ENCODE peak calls at places on chromosome 1, in ten cellular contexts. One of them, this sample, is unnamed.

GRCh38 chr1:226656201-226656600 is 82.9 kb downstream of the ITPKB start:
- DNase-seq in astrocyte of the spinal cord: no peak
- DNase-seq in stimulated activated CD4-positive, alpha-beta T cell treated with anti-CD3 and anti-CD28 coated beads, Interleukin-1b, Interleukin-23, amount 100 ng/mL, for 24 hours: no peak
- DNase-seq in NCI-H1436: no peak
- DNase-seq in DMS153: peak
- DNase-seq in aorta: peak
- DNase-seq in caudate nucleus: no peak
- DNase-seq in WTC11: no peak
- DNase-seq in glutamatergic neuron: peak
- DNase-seq in astrocyte: no peak
- DNase-seq in this sample: peak

GRCh38 chr1:163875927-163876320 is 554.2 kb downstream of the NUF2 start:
- DNase-seq in glutamatergic neuron: no peak
- DNase-seq in stimulated activated CD4-positive, alpha-beta T cell treated with anti-CD3 and anti-CD28 coated beads, Interleukin-1b, Interleukin-23, amount 100 ng/mL, for 24 hours: no peak
- DNase-seq in astrocyte of the spinal cord: no peak
- DNase-seq in NCI-H1436: no peak
- DNase-seq in WTC11: no peak
- DNase-seq in DMS153: peak
- DNase-seq in aorta: no peak
- DNase-seq in caudate nucleus: no peak
- DNase-seq in astrocyte: peak
- DNase-seq in this sample: no peak

GRCh38 chr1:32249831-32250525 is 1.1 kb upstream of the LCK start:
- DNase-seq in caudate nucleus: no peak
- DNase-seq in astrocyte of the spinal cord: no peak
- DNase-seq in aorta: no peak
- DNase-seq in WTC11: no peak
- DNase-seq in glutamatergic neuron: no peak
- DNase-seq in astrocyte: no peak
- DNase-seq in stimulated activated CD4-positive, alpha-beta T cell treated with anti-CD3 and anti-CD28 coated beads, Interleukin-1b, Interleukin-23, amount 100 ng/mL, for 24 hours: no peak
- DNase-seq in DMS153: no peak
- DNase-seq in NCI-H1436: peak
- DNase-seq in this sample: no peak

GRCh38 chr1:24705260-24706073 is 39.8 kb upstream of the CLIC4 start:
- DNase-seq in astrocyte: peak
- DNase-seq in NCI-H1436: peak
- DNase-seq in stimulated activated CD4-positive, alpha-beta T cell treated with anti-CD3 and anti-CD28 coated beads, Interleukin-1b, Interleukin-23, amount 100 ng/mL, for 24 hours: no peak
- DNase-seq in aorta: peak
- DNase-seq in astrocyte of the spinal cord: peak
- DNase-seq in DMS153: peak
- DNase-seq in caudate nucleus: peak
- DNase-seq in WTC11: peak
- DNase-seq in glutamatergic neuron: peak
- DNase-seq in this sample: peak

GRCh38 chr1:164756741-164757140 is 197.8 kb downstream of the PBX1 start:
- DNase-seq in astrocyte of the spinal cord: no peak
- DNase-seq in stimulated activated CD4-positive, alpha-beta T cell treated with anti-CD3 and anti-CD28 coated beads, Interleukin-1b, Interleukin-23, amount 100 ng/mL, for 24 hours: no peak
- DNase-seq in caudate nucleus: no peak
- DNase-seq in WTC11: no peak
- DNase-seq in NCI-H1436: no peak
- DNase-seq in astrocyte: no peak
- DNase-seq in DMS153: no peak
- DNase-seq in aorta: no peak
- DNase-seq in glutamatergic neuron: no peak
- DNase-seq in this sample: no peak

GRCh38 chr1:92975551-92976232 is 14.4 kb upstream of the DIPK1A start:
- DNase-seq in astrocyte: no peak
- DNase-seq in NCI-H1436: no peak
- DNase-seq in glutamatergic neuron: no peak
- DNase-seq in astrocyte of the spinal cord: no peak
- DNase-seq in WTC11: no peak
- DNase-seq in stimulated activated CD4-positive, alpha-beta T cell treated with anti-CD3 and anti-CD28 coated beads, Interleukin-1b, Interleukin-23, amount 100 ng/mL, for 24 hours: no peak
- DNase-seq in aorta: peak
- DNase-seq in caudate nucleus: no peak
- DNase-seq in DMS153: no peak
- DNase-seq in this sample: no peak

GRCh38 chr1:206513312-206514111 is 6.2 kb downstream of the RASSF5 start:
- DNase-seq in astrocyte of the spinal cord: peak
- DNase-seq in aorta: peak
- DNase-seq in DMS153: no peak
- DNase-seq in glutamatergic neuron: no peak
- DNase-seq in astrocyte: peak
- DNase-seq in WTC11: no peak
- DNase-seq in NCI-H1436: no peak
- DNase-seq in caudate nucleus: no peak
- DNase-seq in stimulated activated CD4-positive, alpha-beta T cell treated with anti-CD3 and anti-CD28 coated beads, Interleukin-1b, Interleukin-23, amount 100 ng/mL, for 24 hours: no peak
- DNase-seq in this sample: no peak

GRCh38 chr1:186208405-186209129 is 166.5 kb downstream of the TPR start:
- DNase-seq in glutamatergic neuron: no peak
- DNase-seq in NCI-H1436: no peak
- DNase-seq in astrocyte: no peak
- DNase-seq in DMS153: no peak
- DNase-seq in stimulated activated CD4-positive, alpha-beta T cell treated with anti-CD3 and anti-CD28 coated beads, Interleukin-1b, Interleukin-23, amount 100 ng/mL, for 24 hours: no peak
- DNase-seq in astrocyte of the spinal cord: peak
- DNase-seq in aorta: no peak
- DNase-seq in caudate nucleus: no peak
- DNase-seq in WTC11: no peak
- DNase-seq in this sample: no peak

GRCh38 chr1:114755006-114755936 is 2.5 kb downstream of the CSDE1 start:
- DNase-seq in astrocyte of the spinal cord: no peak
- DNase-seq in NCI-H1436: no peak
- DNase-seq in astrocyte: peak
- DNase-seq in caudate nucleus: no peak
- DNase-seq in stimulated activated CD4-positive, alpha-beta T cell treated with anti-CD3 and anti-CD28 coated beads, Interleukin-1b, Interleukin-23, amount 100 ng/mL, for 24 hours: no peak
- DNase-seq in DMS153: no peak
- DNase-seq in WTC11: no peak
- DNase-seq in aorta: no peak
- DNase-seq in glutamatergic neuron: no peak
- DNase-seq in this sample: no peak

GRCh38 chr1:224736619-224737352 is 120.7 kb downstream of the CNIH3 start:
- DNase-seq in aorta: no peak
- DNase-seq in DMS153: peak
- DNase-seq in caudate nucleus: peak
- DNase-seq in astrocyte of the spinal cord: peak
- DNase-seq in astrocyte: peak
- DNase-seq in WTC11: peak
- DNase-seq in glutamatergic neuron: no peak
- DNase-seq in NCI-H1436: no peak
- DNase-seq in stimulated activated CD4-positive, alpha-beta T cell treated with anti-CD3 and anti-CD28 coated beads, Interleukin-1b, Interleukin-23, amount 100 ng/mL, for 24 hours: no peak
- DNase-seq in this sample: no peak

GRCh38 chr1:215645182-215645581 is 78.1 kb downstream of the KCTD3 start:
- DNase-seq in astrocyte of the spinal cord: no peak
- DNase-seq in NCI-H1436: no peak
- DNase-seq in WTC11: no peak
- DNase-seq in astrocyte: no peak
- DNase-seq in stimulated activated CD4-positive, alpha-beta T cell treated with anti-CD3 and anti-CD28 coated beads, Interleukin-1b, Interleukin-23, amount 100 ng/mL, for 24 hours: no peak
- DNase-seq in glutamatergic neuron: no peak
- DNase-seq in caudate nucleus: no peak
- DNase-seq in aorta: no peak
- DNase-seq in DMS153: no peak
- DNase-seq in this sample: no peak

GRCh38 chr1:178119623-178120022 is 25.7 kb downstream of the RASAL2 start:
- DNase-seq in aorta: no peak
- DNase-seq in DMS153: no peak
- DNase-seq in NCI-H1436: no peak
- DNase-seq in astrocyte: no peak
- DNase-seq in astrocyte of the spinal cord: no peak
- DNase-seq in stimulated activated CD4-positive, alpha-beta T cell treated with anti-CD3 and anti-CD28 coated beads, Interleukin-1b, Interleukin-23, amount 100 ng/mL, for 24 hours: no peak
- DNase-seq in WTC11: no peak
- DNase-seq in glutamatergic neuron: no peak
- DNase-seq in caudate nucleus: no peak
- DNase-seq in this sample: no peak

GRCh38 chr1:100703716-100704115 is 15.8 kb upstream of the VCAM1 start:
- DNase-seq in caudate nucleus: no peak
- DNase-seq in WTC11: no peak
- DNase-seq in astrocyte: peak
- DNase-seq in glutamatergic neuron: no peak
- DNase-seq in stimulated activated CD4-positive, alpha-beta T cell treated with anti-CD3 and anti-CD28 coated beads, Interleukin-1b, Interleukin-23, amount 100 ng/mL, for 24 hours: no peak
- DNase-seq in aorta: no peak
- DNase-seq in astrocyte of the spinal cord: no peak
- DNase-seq in NCI-H1436: no peak
- DNase-seq in DMS153: no peak
- DNase-seq in this sample: no peak

GRCh38 chr1:180675586-180675985 is 43.8 kb downstream of the XPR1 start:
- DNase-seq in glutamatergic neuron: no peak
- DNase-seq in DMS153: no peak
- DNase-seq in astrocyte of the spinal cord: peak
- DNase-seq in caudate nucleus: no peak
- DNase-seq in WTC11: no peak
- DNase-seq in astrocyte: no peak
- DNase-seq in aorta: no peak
- DNase-seq in stimulated activated CD4-positive, alpha-beta T cell treated with anti-CD3 and anti-CD28 coated beads, Interleukin-1b, Interleukin-23, amount 100 ng/mL, for 24 hours: no peak
- DNase-seq in NCI-H1436: no peak
- DNase-seq in this sample: no peak

GRCh38 chr1:52709016-52709415 is 10.9 kb upstream of the COA7 start:
- DNase-seq in DMS153: no peak
- DNase-seq in astrocyte: no peak
- DNase-seq in WTC11: no peak
- DNase-seq in aorta: no peak
- DNase-seq in astrocyte of the spinal cord: no peak
- DNase-seq in stimulated activated CD4-positive, alpha-beta T cell treated with anti-CD3 and anti-CD28 coated beads, Interleukin-1b, Interleukin-23, amount 100 ng/mL, for 24 hours: no peak
- DNase-seq in glutamatergic neuron: no peak
- DNase-seq in caudate nucleus: no peak
- DNase-seq in NCI-H1436: no peak
- DNase-seq in this sample: no peak

GRCh38 chr1:228996286-228996685 is 261.0 kb downstream of the RHOU start:
- DNase-seq in glutamatergic neuron: peak
- DNase-seq in aorta: no peak
- DNase-seq in WTC11: no peak
- DNase-seq in NCI-H1436: no peak
- DNase-seq in caudate nucleus: no peak
- DNase-seq in DMS153: no peak
- DNase-seq in astrocyte: no peak
- DNase-seq in astrocyte of the spinal cord: no peak
- DNase-seq in stimulated activated CD4-positive, alpha-beta T cell treated with anti-CD3 and anti-CD28 coated beads, Interleukin-1b, Interleukin-23, amount 100 ng/mL, for 24 hours: no peak
- DNase-seq in this sample: no peak

GRCh38 chr1:38117444-38117887 is 70.9 kb upstream of the POU3F1 start:
- DNase-seq in aorta: no peak
- DNase-seq in stimulated activated CD4-positive, alpha-beta T cell treated with anti-CD3 and anti-CD28 coated beads, Interleukin-1b, Interleukin-23, amount 100 ng/mL, for 24 hours: no peak
- DNase-seq in NCI-H1436: no peak
- DNase-seq in caudate nucleus: no peak
- DNase-seq in WTC11: no peak
- DNase-seq in glutamatergic neuron: no peak
- DNase-seq in astrocyte of the spinal cord: no peak
- DNase-seq in astrocyte: no peak
- DNase-seq in DMS153: peak
- DNase-seq in this sample: no peak

GRCh38 chr1:112449630-112449983 is 53.6 kb downstream of the CTTNBP2NL start:
- DNase-seq in glutamatergic neuron: no peak
- DNase-seq in WTC11: no peak
- DNase-seq in NCI-H1436: no peak
- DNase-seq in astrocyte of the spinal cord: no peak
- DNase-seq in aorta: no peak
- DNase-seq in caudate nucleus: no peak
- DNase-seq in astrocyte: no peak
- DNase-seq in DMS153: no peak
- DNase-seq in stimulated activated CD4-positive, alpha-beta T cell treated with anti-CD3 and anti-CD28 coated beads, Interleukin-1b, Interleukin-23, amount 100 ng/mL, for 24 hours: no peak
- DNase-seq in this sample: no peak

GRCh38 chr1:40635763-40636500 is 29.6 kb downstream of the RIMS3 start:
- DNase-seq in glutamatergic neuron: no peak
- DNase-seq in astrocyte: no peak
- DNase-seq in aorta: no peak
- DNase-seq in DMS153: no peak
- DNase-seq in NCI-H1436: no peak
- DNase-seq in caudate nucleus: no peak
- DNase-seq in astrocyte of the spinal cord: no peak
- DNase-seq in stimulated activated CD4-positive, alpha-beta T cell treated with anti-CD3 and anti-CD28 coated beads, Interleukin-1b, Interleukin-23, amount 100 ng/mL, for 24 hours: no peak
- DNase-seq in WTC11: no peak
- DNase-seq in this sample: no peak

GRCh38 chr1:83641206-83641658 is 357.7 kb downstream of the TTLL7 start:
- DNase-seq in DMS153: no peak
- DNase-seq in stimulated activated CD4-positive, alpha-beta T cell treated with anti-CD3 and anti-CD28 coated beads, Interleukin-1b, Interleukin-23, amount 100 ng/mL, for 24 hours: no peak
- DNase-seq in WTC11: no peak
- DNase-seq in aorta: no peak
- DNase-seq in caudate nucleus: no peak
- DNase-seq in NCI-H1436: no peak
- DNase-seq in astrocyte of the spinal cord: peak
- DNase-seq in glutamatergic neuron: no peak
- DNase-seq in astrocyte: no peak
- DNase-seq in this sample: no peak

GRCh38 chr1:3545363-3546047 is 65.8 kb downstream of the MEGF6 start:
- DNase-seq in aorta: no peak
- DNase-seq in DMS153: no peak
- DNase-seq in glutamatergic neuron: peak
- DNase-seq in caudate nucleus: no peak
- DNase-seq in NCI-H1436: no peak
- DNase-seq in astrocyte of the spinal cord: no peak
- DNase-seq in astrocyte: no peak
- DNase-seq in WTC11: peak
- DNase-seq in stimulated activated CD4-positive, alpha-beta T cell treated with anti-CD3 and anti-CD28 coated beads, Interleukin-1b, Interleukin-23, amount 100 ng/mL, for 24 hours: no peak
- DNase-seq in this sample: no peak

GRCh38 chr1:161792740-161793139 is 26.6 kb downstream of the ATF6 start:
- DNase-seq in astrocyte of the spinal cord: peak
- DNase-seq in WTC11: no peak
- DNase-seq in caudate nucleus: no peak
- DNase-seq in NCI-H1436: peak
- DNase-seq in stimulated activated CD4-positive, alpha-beta T cell treated with anti-CD3 and anti-CD28 coated beads, Interleukin-1b, Interleukin-23, amount 100 ng/mL, for 24 hours: no peak
- DNase-seq in aorta: no peak
- DNase-seq in glutamatergic neuron: no peak
- DNase-seq in DMS153: peak
- DNase-seq in astrocyte: peak
- DNase-seq in this sample: peak

GRCh38 chr1:155226910-155227260 is 18.4 kb downstream of the MTX1 start:
- DNase-seq in NCI-H1436: peak
- DNase-seq in astrocyte: no peak
- DNase-seq in caudate nucleus: no peak
- DNase-seq in glutamatergic neuron: peak
- DNase-seq in astrocyte of the spinal cord: no peak
- DNase-seq in DMS153: peak
- DNase-seq in aorta: peak
- DNase-seq in WTC11: peak
- DNase-seq in stimulated activated CD4-positive, alpha-beta T cell treated with anti-CD3 and anti-CD28 coated beads, Interleukin-1b, Interleukin-23, amount 100 ng/mL, for 24 hours: no peak
- DNase-seq in this sample: no peak

GRCh38 chr1:161215079-161215478 is at the start of gene FCER1G:
- DNase-seq in caudate nucleus: no peak
- DNase-seq in astrocyte of the spinal cord: no peak
- DNase-seq in DMS153: no peak
- DNase-seq in glutamatergic neuron: no peak
- DNase-seq in WTC11: no peak
- DNase-seq in aorta: peak
- DNase-seq in astrocyte: no peak
- DNase-seq in NCI-H1436: no peak
- DNase-seq in stimulated activated CD4-positive, alpha-beta T cell treated with anti-CD3 and anti-CD28 coated beads, Interleukin-1b, Interleukin-23, amount 100 ng/mL, for 24 hours: no peak
- DNase-seq in this sample: no peak

GRCh38 chr1:162206749-162207635 is 137.5 kb downstream of the NOS1AP start:
- DNase-seq in astrocyte of the spinal cord: no peak
- DNase-seq in DMS153: peak
- DNase-seq in astrocyte: no peak
- DNase-seq in stimulated activated CD4-positive, alpha-beta T cell treated with anti-CD3 and anti-CD28 coated beads, Interleukin-1b, Interleukin-23, amount 100 ng/mL, for 24 hours: no peak
- DNase-seq in glutamatergic neuron: no peak
- DNase-seq in WTC11: no peak
- DNase-seq in aorta: peak
- DNase-seq in NCI-H1436: peak
- DNase-seq in caudate nucleus: no peak
- DNase-seq in this sample: peak

GRCh38 chr1:214579183-214579582 is 23.8 kb upstream of the CENPF start:
- DNase-seq in caudate nucleus: no peak
- DNase-seq in DMS153: no peak
- DNase-seq in WTC11: no peak
- DNase-seq in astrocyte of the spinal cord: no peak
- DNase-seq in astrocyte: no peak
- DNase-seq in aorta: no peak
- DNase-seq in NCI-H1436: no peak
- DNase-seq in glutamatergic neuron: no peak
- DNase-seq in stimulated activated CD4-positive, alpha-beta T cell treated with anti-CD3 and anti-CD28 coated beads, Interleukin-1b, Interleukin-23, amount 100 ng/mL, for 24 hours: no peak
- DNase-seq in this sample: no peak

GRCh38 chr1:94004924-94005323 is 95.7 kb upstream of the GCLM start:
- DNase-seq in aorta: no peak
- DNase-seq in caudate nucleus: no peak
- DNase-seq in NCI-H1436: no peak
- DNase-seq in stimulated activated CD4-positive, alpha-beta T cell treated with anti-CD3 and anti-CD28 coated beads, Interleukin-1b, Interleukin-23, amount 100 ng/mL, for 24 hours: no peak
- DNase-seq in glutamatergic neuron: no peak
- DNase-seq in WTC11: no peak
- DNase-seq in DMS153: no peak
- DNase-seq in astrocyte of the spinal cord: no peak
- DNase-seq in astrocyte: peak
- DNase-seq in this sample: no peak